ENCODE peak calls at places on chromosome 15, in seven cellular contexts. One of them, this sample, is unnamed.

GRCh38 chr15:101698314-101698713 is 26.0 kb downstream of the TARS3 start:
- ATAC-seq in left lung: no peak
- ATAC-seq in lung: no peak
- ATAC-seq in gastroesophageal sphincter: no peak
- ATAC-seq in upper lobe of left lung: no peak
- ATAC-seq in activated naive CD4-positive, alpha-beta T cell treated with anti-CD3 and anti-CD28 coated beads, Interleukin-2, amount 50 U/mL, for 72 hours: peak; percentile 79
- ATAC-seq in SK-N-SH treated with all-trans-retinoic acid at 6 μM for 48 hours: no peak
- ATAC-seq in this sample: peak; percentile 52

GRCh38 chr15:74202461-74203401 is at the start of gene STRA6:
- ATAC-seq in left lung: peak; percentile 58
- ATAC-seq in lung: no peak
- ATAC-seq in gastroesophageal sphincter: no peak
- ATAC-seq in upper lobe of left lung: no peak
- ATAC-seq in activated naive CD4-positive, alpha-beta T cell treated with anti-CD3 and anti-CD28 coated beads, Interleukin-2, amount 50 U/mL, for 72 hours: no peak
- ATAC-seq in SK-N-SH treated with all-trans-retinoic acid at 6 μM for 48 hours: peak; percentile 74
- ATAC-seq in this sample: no peak

GRCh38 chr15:68228143-68228970 is 1.2 kb downstream of the CLN6 start:
- ATAC-seq in left lung: peak; percentile 3
- ATAC-seq in lung: no peak
- ATAC-seq in gastroesophageal sphincter: no peak
- ATAC-seq in upper lobe of left lung: no peak
- ATAC-seq in activated naive CD4-positive, alpha-beta T cell treated with anti-CD3 and anti-CD28 coated beads, Interleukin-2, amount 50 U/mL, for 72 hours: no peak
- ATAC-seq in SK-N-SH treated with all-trans-retinoic acid at 6 μM for 48 hours: peak; percentile 8
- ATAC-seq in this sample: no peak

GRCh38 chr15:59335197-59335786 is 37.4 kb downstream of the MYO1E start:
- ATAC-seq in left lung: peak; percentile 57
- ATAC-seq in lung: no peak
- ATAC-seq in gastroesophageal sphincter: no peak
- ATAC-seq in upper lobe of left lung: no peak
- ATAC-seq in activated naive CD4-positive, alpha-beta T cell treated with anti-CD3 and anti-CD28 coated beads, Interleukin-2, amount 50 U/mL, for 72 hours: no peak
- ATAC-seq in SK-N-SH treated with all-trans-retinoic acid at 6 μM for 48 hours: no peak
- ATAC-seq in this sample: no peak

GRCh38 chr15:77028451-77029165 is 33.7 kb downstream of the PSTPIP1 start:
- ATAC-seq in left lung: no peak
- ATAC-seq in lung: no peak
- ATAC-seq in gastroesophageal sphincter: no peak
- ATAC-seq in upper lobe of left lung: no peak
- ATAC-seq in activated naive CD4-positive, alpha-beta T cell treated with anti-CD3 and anti-CD28 coated beads, Interleukin-2, amount 50 U/mL, for 72 hours: no peak
- ATAC-seq in SK-N-SH treated with all-trans-retinoic acid at 6 μM for 48 hours: no peak
- ATAC-seq in this sample: no peak

GRCh38 chr15:79025201-79025600 is 65.4 kb downstream of the RASGRF1 start:
- ATAC-seq in left lung: no peak
- ATAC-seq in lung: no peak
- ATAC-seq in gastroesophageal sphincter: no peak
- ATAC-seq in upper lobe of left lung: no peak
- ATAC-seq in activated naive CD4-positive, alpha-beta T cell treated with anti-CD3 and anti-CD28 coated beads, Interleukin-2, amount 50 U/mL, for 72 hours: no peak
- ATAC-seq in SK-N-SH treated with all-trans-retinoic acid at 6 μM for 48 hours: no peak
- ATAC-seq in this sample: no peak

GRCh38 chr15:35580606-35581005 is 34.6 kb upstream of the DPH6 start:
- ATAC-seq in left lung: no peak
- ATAC-seq in lung: no peak
- ATAC-seq in gastroesophageal sphincter: no peak
- ATAC-seq in upper lobe of left lung: no peak
- ATAC-seq in activated naive CD4-positive, alpha-beta T cell treated with anti-CD3 and anti-CD28 coated beads, Interleukin-2, amount 50 U/mL, for 72 hours: no peak
- ATAC-seq in SK-N-SH treated with all-trans-retinoic acid at 6 μM for 48 hours: no peak
- ATAC-seq in this sample: no peak

GRCh38 chr15:86382341-86382740 is 302.7 kb downstream of the AGBL1 start:
- ATAC-seq in left lung: no peak
- ATAC-seq in lung: no peak
- ATAC-seq in gastroesophageal sphincter: no peak
- ATAC-seq in upper lobe of left lung: no peak
- ATAC-seq in activated naive CD4-positive, alpha-beta T cell treated with anti-CD3 and anti-CD28 coated beads, Interleukin-2, amount 50 U/mL, for 72 hours: no peak
- ATAC-seq in SK-N-SH treated with all-trans-retinoic acid at 6 μM for 48 hours: no peak
- ATAC-seq in this sample: no peak

GRCh38 chr15:80856400-80856799 is 77.2 kb downstream of the CEMIP start:
- ATAC-seq in left lung: peak; percentile 8
- ATAC-seq in lung: no peak
- ATAC-seq in gastroesophageal sphincter: no peak
- ATAC-seq in upper lobe of left lung: no peak
- ATAC-seq in activated naive CD4-positive, alpha-beta T cell treated with anti-CD3 and anti-CD28 coated beads, Interleukin-2, amount 50 U/mL, for 72 hours: no peak
- ATAC-seq in SK-N-SH treated with all-trans-retinoic acid at 6 μM for 48 hours: peak; percentile 42
- ATAC-seq in this sample: no peak

GRCh38 chr15:77015651-77016320 is 20.9 kb downstream of the PSTPIP1 start:
- ATAC-seq in left lung: no peak
- ATAC-seq in lung: no peak
- ATAC-seq in gastroesophageal sphincter: no peak
- ATAC-seq in upper lobe of left lung: no peak
- ATAC-seq in activated naive CD4-positive, alpha-beta T cell treated with anti-CD3 and anti-CD28 coated beads, Interleukin-2, amount 50 U/mL, for 72 hours: no peak
- ATAC-seq in SK-N-SH treated with all-trans-retinoic acid at 6 μM for 48 hours: no peak
- ATAC-seq in this sample: no peak

GRCh38 chr15:31452595-31453557 is 126.2 kb downstream of the KLF13 start:
- ATAC-seq in left lung: no peak
- ATAC-seq in lung: no peak
- ATAC-seq in gastroesophageal sphincter: no peak
- ATAC-seq in upper lobe of left lung: no peak
- ATAC-seq in activated naive CD4-positive, alpha-beta T cell treated with anti-CD3 and anti-CD28 coated beads, Interleukin-2, amount 50 U/mL, for 72 hours: no peak
- ATAC-seq in SK-N-SH treated with all-trans-retinoic acid at 6 μM for 48 hours: no peak
- ATAC-seq in this sample: no peak

GRCh38 chr15:51403072-51403878 is 61.8 kb downstream of the GLDN start:
- ATAC-seq in left lung: peak; percentile 27
- ATAC-seq in lung: no peak
- ATAC-seq in gastroesophageal sphincter: no peak
- ATAC-seq in upper lobe of left lung: peak; percentile 42
- ATAC-seq in activated naive CD4-positive, alpha-beta T cell treated with anti-CD3 and anti-CD28 coated beads, Interleukin-2, amount 50 U/mL, for 72 hours: no peak
- ATAC-seq in SK-N-SH treated with all-trans-retinoic acid at 6 μM for 48 hours: peak; percentile 78
- ATAC-seq in this sample: no peak

GRCh38 chr15:93047621-93048425 is 41.2 kb downstream of the RGMA start:
- ATAC-seq in left lung: peak; percentile 16
- ATAC-seq in lung: peak; percentile 35
- ATAC-seq in gastroesophageal sphincter: no peak
- ATAC-seq in upper lobe of left lung: no peak
- ATAC-seq in activated naive CD4-positive, alpha-beta T cell treated with anti-CD3 and anti-CD28 coated beads, Interleukin-2, amount 50 U/mL, for 72 hours: no peak
- ATAC-seq in SK-N-SH treated with all-trans-retinoic acid at 6 μM for 48 hours: no peak
- ATAC-seq in this sample: peak; percentile 38

GRCh38 chr15:69997701-69998273 is 99.9 kb downstream of the TLE3 start:
- ATAC-seq in left lung: peak; percentile 80
- ATAC-seq in lung: peak; percentile 65
- ATAC-seq in gastroesophageal sphincter: no peak
- ATAC-seq in upper lobe of left lung: peak; percentile 76
- ATAC-seq in activated naive CD4-positive, alpha-beta T cell treated with anti-CD3 and anti-CD28 coated beads, Interleukin-2, amount 50 U/mL, for 72 hours: no peak
- ATAC-seq in SK-N-SH treated with all-trans-retinoic acid at 6 μM for 48 hours: no peak
- ATAC-seq in this sample: no peak

GRCh38 chr15:75723171-75723846 is 10.7 kb upstream of the CSPG4 start:
- ATAC-seq in left lung: peak; percentile 12
- ATAC-seq in lung: no peak
- ATAC-seq in gastroesophageal sphincter: no peak
- ATAC-seq in upper lobe of left lung: peak; percentile 35
- ATAC-seq in activated naive CD4-positive, alpha-beta T cell treated with anti-CD3 and anti-CD28 coated beads, Interleukin-2, amount 50 U/mL, for 72 hours: no peak
- ATAC-seq in SK-N-SH treated with all-trans-retinoic acid at 6 μM for 48 hours: peak; percentile 1
- ATAC-seq in this sample: no peak

GRCh38 chr15:38226867-38227266 is 25.8 kb upstream of the SPRED1 start:
- ATAC-seq in left lung: peak; percentile 73
- ATAC-seq in lung: no peak
- ATAC-seq in gastroesophageal sphincter: no peak
- ATAC-seq in upper lobe of left lung: peak; percentile 56
- ATAC-seq in activated naive CD4-positive, alpha-beta T cell treated with anti-CD3 and anti-CD28 coated beads, Interleukin-2, amount 50 U/mL, for 72 hours: no peak
- ATAC-seq in SK-N-SH treated with all-trans-retinoic acid at 6 μM for 48 hours: peak; percentile 68
- ATAC-seq in this sample: no peak

GRCh38 chr15:74397239-74398068 is 30.0 kb upstream of the CYP11A1 start:
- ATAC-seq in left lung: no peak
- ATAC-seq in lung: no peak
- ATAC-seq in gastroesophageal sphincter: no peak
- ATAC-seq in upper lobe of left lung: no peak
- ATAC-seq in activated naive CD4-positive, alpha-beta T cell treated with anti-CD3 and anti-CD28 coated beads, Interleukin-2, amount 50 U/mL, for 72 hours: peak; percentile 13
- ATAC-seq in SK-N-SH treated with all-trans-retinoic acid at 6 μM for 48 hours: no peak
- ATAC-seq in this sample: no peak

GRCh38 chr15:82804575-82804949 is 1.3 kb downstream of the FSD2 start:
- ATAC-seq in left lung: peak; percentile 6
- ATAC-seq in lung: no peak
- ATAC-seq in gastroesophageal sphincter: no peak
- ATAC-seq in upper lobe of left lung: no peak
- ATAC-seq in activated naive CD4-positive, alpha-beta T cell treated with anti-CD3 and anti-CD28 coated beads, Interleukin-2, amount 50 U/mL, for 72 hours: no peak
- ATAC-seq in SK-N-SH treated with all-trans-retinoic acid at 6 μM for 48 hours: no peak
- ATAC-seq in this sample: no peak

GRCh38 chr15:60362318-60363023 is 35.3 kb downstream of the ANXA2 start:
- ATAC-seq in left lung: peak; percentile 36
- ATAC-seq in lung: peak; percentile 55
- ATAC-seq in gastroesophageal sphincter: peak; percentile 79
- ATAC-seq in upper lobe of left lung: peak; percentile 80
- ATAC-seq in activated naive CD4-positive, alpha-beta T cell treated with anti-CD3 and anti-CD28 coated beads, Interleukin-2, amount 50 U/mL, for 72 hours: peak; percentile 98
- ATAC-seq in SK-N-SH treated with all-trans-retinoic acid at 6 μM for 48 hours: peak; percentile 0
- ATAC-seq in this sample: peak; percentile 99

GRCh38 chr15:48520376-48521155 is 124.9 kb downstream of the FBN1 start:
- ATAC-seq in left lung: peak; percentile 60
- ATAC-seq in lung: no peak
- ATAC-seq in gastroesophageal sphincter: no peak
- ATAC-seq in upper lobe of left lung: peak; percentile 30
- ATAC-seq in activated naive CD4-positive, alpha-beta T cell treated with anti-CD3 and anti-CD28 coated beads, Interleukin-2, amount 50 U/mL, for 72 hours: no peak
- ATAC-seq in SK-N-SH treated with all-trans-retinoic acid at 6 μM for 48 hours: no peak
- ATAC-seq in this sample: no peak

GRCh38 chr15:95636107-95636506 is 694.4 kb upstream of the NR2F2 start:
- ATAC-seq in left lung: no peak
- ATAC-seq in lung: no peak
- ATAC-seq in gastroesophageal sphincter: no peak
- ATAC-seq in upper lobe of left lung: no peak
- ATAC-seq in activated naive CD4-positive, alpha-beta T cell treated with anti-CD3 and anti-CD28 coated beads, Interleukin-2, amount 50 U/mL, for 72 hours: no peak
- ATAC-seq in SK-N-SH treated with all-trans-retinoic acid at 6 μM for 48 hours: no peak
- ATAC-seq in this sample: no peak

This sample was measured in activated T-helper 17 cell treated with anti-CD3 and anti-CD28 coated beads, Interleukin-2, amount 50 U/mL, for 72 hours.